ENCODE peak calls at places on chromosome 13, in seven cellular contexts. J is heart left ventricle, U is breast epithelium, G is GM12878, W is ovary, I is A549, Z is suprapubic skin. X is an unnamed sample.

GRCh38 chr13:62357887-62358645 is 942.4 kb upstream of the PCDH20 start:
- DNase-seq in J (no peak), U (no peak), G (peak), W (no peak), I (peak), Z (no peak), X (no peak)

GRCh38 chr13:94494021-94494420 is 14.5 kb upstream of the DCT start:
- DNase-seq in J (no peak), U (no peak), G (no peak), W (no peak), I (no peak), Z (no peak), X (no peak)

GRCh38 chr13:97743946-97744345 is 209.5 kb upstream of the IPO5 start:
- DNase-seq in J (no peak), U (no peak), G (no peak), W (no peak), I (no peak), Z (no peak), X (no peak)

GRCh38 chr13:73162912-73163911 is 104.4 kb downstream of the KLF5 start:
- DNase-seq in J (no peak), U (no peak), G (no peak), W (no peak), I (peak), Z (no peak), X (no peak)

GRCh38 chr13:31945202-31945978 is 86.2 kb upstream of the FRY start:
- DNase-seq in J (peak), U (peak), G (no peak), W (no peak), I (no peak), Z (peak), X (no peak)

GRCh38 chr13:36885901-36886300 is 34.1 kb downstream of the SMAD9 start:
- DNase-seq in J (no peak), U (no peak), G (no peak), W (no peak), I (no peak), Z (no peak), X (no peak)

GRCh38 chr13:110485604-110486003 is 75.9 kb downstream of the RAB20 start:
- DNase-seq in J (no peak), U (no peak), G (no peak), W (no peak), I (no peak), Z (no peak), X (no peak)

GRCh38 chr13:40438999-40439797 is 227.2 kb downstream of the FOXO1 start:
- DNase-seq in J (no peak), U (no peak), G (no peak), W (no peak), I (no peak), Z (no peak), X (no peak)

GRCh38 chr13:67224148-67224846 is 5.8 kb downstream of the PCDH9 start:
- DNase-seq in J (peak), U (peak), G (no peak), W (peak), I (peak), Z (peak), X (no peak)

GRCh38 chr13:112510002-112510780 is 77.8 kb downstream of the TUBGCP3 start:
- DNase-seq in J (no peak), U (no peak), G (no peak), W (no peak), I (peak), Z (no peak), X (no peak)

GRCh38 chr13:40672310-40673060 is 6.0 kb upstream of the FOXO1 start:
- DNase-seq in J (no peak), U (no peak), G (no peak), W (no peak), I (peak), Z (no peak), X (no peak)

GRCh38 chr13:67077132-67077531 is 153.0 kb downstream of the PCDH9 start:
- DNase-seq in J (no peak), U (no peak), G (no peak), W (no peak), I (no peak), Z (no peak), X (no peak)

GRCh38 chr13:99985243-99985874 is 3.8 kb downstream of the ZIC2 start:
- DNase-seq in J (no peak), U (no peak), G (no peak), W (no peak), I (no peak), Z (no peak), X (no peak)

GRCh38 chr13:71962735-71963134 is 95.7 kb upstream of the DACH1 start:
- DNase-seq in J (no peak), U (no peak), G (no peak), W (no peak), I (no peak), Z (no peak), X (no peak)

GRCh38 chr13:36872621-36873020 is 47.4 kb downstream of the SMAD9 start:
- DNase-seq in J (no peak), U (no peak), G (no peak), W (no peak), I (no peak), Z (no peak), X (no peak)

GRCh38 chr13:99380921-99381645 is 73.9 kb upstream of the GPR183 start:
- DNase-seq in J (no peak), U (no peak), G (peak), W (no peak), I (no peak), Z (no peak), X (no peak)

GRCh38 chr13:30895773-30896172 is 10.3 kb upstream of the MEDAG start:
- DNase-seq in J (no peak), U (no peak), G (no peak), W (peak), I (no peak), Z (peak), X (no peak)

GRCh38 chr13:105737688-105738087 is 797.8 kb downstream of the EFNB2 start:
- DNase-seq in J (no peak), U (no peak), G (no peak), W (no peak), I (no peak), Z (no peak), X (no peak)

GRCh38 chr13:75305057-75305456 is 176.9 kb downstream of the TBC1D4 start:
- DNase-seq in J (peak), U (no peak), G (no peak), W (no peak), I (no peak), Z (no peak), X (no peak)

GRCh38 chr13:41286370-41286769 is 23.0 kb upstream of the MTRF1 start:
- DNase-seq in J (no peak), U (no peak), G (no peak), W (no peak), I (no peak), Z (no peak), X (no peak)

GRCh38 chr13:112951674-112952371 is 17.2 kb upstream of the MCF2L start:
- DNase-seq in J (no peak), U (no peak), G (no peak), W (no peak), I (no peak), Z (no peak), X (no peak)

GRCh38 chr13:48235100-48235813 is 2.3 kb downstream of the ITM2B start:
- DNase-seq in J (no peak), U (no peak), G (peak), W (no peak), I (no peak), Z (no peak), X (no peak)

GRCh38 chr13:30871713-30872029 is 34.4 kb upstream of the MEDAG start:
- DNase-seq in J (no peak), U (no peak), G (no peak), W (no peak), I (no peak), Z (no peak), X (no peak)

GRCh38 chr13:98039964-98040363 is 86.5 kb downstream of the IPO5 start:
- DNase-seq in J (no peak), U (no peak), G (no peak), W (no peak), I (no peak), Z (no peak), X (no peak)

GRCh38 chr13:98026457-98026857 is 73.0 kb downstream of the IPO5 start:
- DNase-seq in J (no peak), U (no peak), G (no peak), W (no peak), I (no peak), Z (no peak), X (no peak)

GRCh38 chr13:99805361-99805760 is 166.2 kb downstream of the ZIC5 start:
- DNase-seq in J (no peak), U (no peak), G (no peak), W (no peak), I (no peak), Z (no peak), X (no peak)

GRCh38 chr13:99231726-99232125 is 26.5 kb downstream of the GPR18 start:
- DNase-seq in J (no peak), U (no peak), G (no peak), W (no peak), I (no peak), Z (no peak), X (no peak)

GRCh38 chr13:65112123-65113075 is 2117.7 kb downstream of the PCDH9 start:
- DNase-seq in J (no peak), U (no peak), G (no peak), W (no peak), I (no peak), Z (no peak), X (no peak)

GRCh38 chr13:109794095-109794494 is 7.7 kb upstream of the IRS2 start:
- DNase-seq in J (no peak), U (no peak), G (no peak), W (no peak), I (no peak), Z (no peak), X (no peak)

GRCh38 chr13:44331912-44332840 is 41.4 kb upstream of the SERP2 start:
- DNase-seq in J (peak), U (no peak), G (no peak), W (peak), I (no peak), Z (no peak), X (no peak)

GRCh38 chr13:75919660-75920199 is 283.6 kb downstream of the LMO7 start:
- DNase-seq in J (no peak), U (no peak), G (no peak), W (no peak), I (no peak), Z (no peak), X (no peak)

GRCh38 chr13:28622286-28622685 is 36.6 kb upstream of the POMP start:
- DNase-seq in J (peak), U (no peak), G (no peak), W (no peak), I (no peak), Z (peak), X (no peak)

GRCh38 chr13:57629821-57630235 is 1.7 kb upstream of the PCDH17 start:
- DNase-seq in J (peak), U (peak), G (no peak), W (peak), I (no peak), Z (peak), X (no peak)

GRCh38 chr13:34246511-34246910 is 428.6 kb downstream of the RFC3 start:
- DNase-seq in J (no peak), U (no peak), G (no peak), W (no peak), I (no peak), Z (no peak), X (no peak)

GRCh38 chr13:72258340-72258981 is 391.5 kb upstream of the DACH1 start:
- DNase-seq in J (no peak), U (no peak), G (no peak), W (no peak), I (no peak), Z (no peak), X (no peak)

GRCh38 chr13:30429721-30430694 is 7.7 kb downstream of the UBE2L5 start:
- DNase-seq in J (no peak), U (no peak), G (peak), W (no peak), I (peak), Z (no peak), X (no peak)

DNA sequence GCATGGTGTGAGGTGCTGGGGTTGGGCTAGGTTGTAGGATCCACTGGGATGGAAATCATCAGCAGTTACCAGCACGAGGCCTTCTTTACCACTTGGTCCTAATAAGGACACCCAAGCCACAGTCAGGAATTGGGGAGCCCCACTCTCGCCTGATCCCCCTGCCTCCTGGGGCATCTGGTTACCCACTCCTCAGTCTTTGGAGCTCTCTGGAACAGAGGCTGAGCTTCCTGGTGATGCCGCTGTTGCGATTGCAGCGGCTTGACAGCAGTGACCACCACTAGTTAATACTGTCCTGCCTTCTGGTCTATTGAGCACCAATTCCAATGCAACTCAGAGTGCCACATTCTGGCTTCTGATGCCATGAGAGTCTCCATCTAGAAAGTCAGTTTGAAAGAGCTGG is 13.5 kb downstream of the TMEM272 start:
- DNase-seq in J (no peak), U (no peak), G (no peak), W (no peak), I (no peak), Z (no peak), X (no peak)
- TF ChIP-seq POLR2A in J (no peak), U (no peak), G (no peak), W (no peak), I (no peak), Z (no peak), X (no peak)

GRCh38 chr13:101799196-101799595 is 346.7 kb downstream of the ITGBL1 start:
- DNase-seq in J (no peak), U (no peak), G (no peak), W (no peak), I (no peak), Z (no peak), X (no peak)
- TF ChIP-seq POLR2A in J (no peak), U (no peak), G (no peak), W (no peak), I (no peak), Z (no peak), X (no peak)

GRCh38 chr13:42970824-42971669 is 21.0 kb downstream of the EPSTI1 start:
- DNase-seq in J (no peak), U (no peak), G (no peak), W (no peak), I (peak), Z (no peak), X (no peak)
- TF ChIP-seq POLR2A in J (no peak), U (no peak), G (no peak), W (no peak), I (no peak), Z (no peak), X (no peak)

GRCh38 chr13:51148223-51148951 is 37.3 kb upstream of the C13orf42 start:
- DNase-seq in J (no peak), U (no peak), G (no peak), W (no peak), I (no peak), Z (no peak), X (no peak)
- TF ChIP-seq POLR2A in J (no peak), U (no peak), G (no peak), W (no peak), I (no peak), Z (no peak), X (no peak)

X was measured in GM12892.